ENCODE peak calls at places on chromosomes 2 and 18, in ten cellular contexts. T, Z, O, Q, M, R, I, C, K and J are unnamed samples.

GRCh38 chr2:112488201-112488600 is 6.2 kb downstream of the TTL start:
- DNase-seq in T (no peak), Z (no peak), O (no peak), Q (no peak), M (no peak), R (no peak), I (no peak), C (no peak), K (no peak), J (no peak)

GRCh38 chr2:11129598-11130449 is 25.4 kb upstream of the SLC66A3 start:
- DNase-seq in T (peak; percentile 65), Z (peak; percentile 65), O (peak; percentile 93), Q (peak; percentile 96), M (peak; percentile 86), R (peak; percentile 62), I (peak; percentile 94), C (no peak), K (peak; percentile 27), J (peak; percentile 69)

GRCh38 chr2:70975237-70975636 is 3.2 kb upstream of the ANKRD53 start:
- DNase-seq in T (no peak), Z (no peak), O (no peak), Q (no peak), M (no peak), R (no peak), I (peak; percentile 25), C (no peak), K (no peak), J (no peak)

GRCh38 chr2:239822146-239822945 is 202.8 kb downstream of the NDUFA10 start:
- DNase-seq in T (peak; percentile 35), Z (no peak), O (no peak), Q (no peak), M (peak; percentile 10), R (no peak), I (no peak), C (no peak), K (no peak), J (no peak)

GRCh38 chr2:223538920-223539440 is 63.2 kb downstream of the SCG2 start:
- DNase-seq in T (no peak), Z (no peak), O (no peak), Q (peak; percentile 27), M (no peak), R (no peak), I (no peak), C (no peak), K (no peak), J (no peak)

GRCh38 chr2:110691612-110692258 is 13.9 kb upstream of the BUB1 start:
- DNase-seq in T (no peak), Z (no peak), O (no peak), Q (no peak), M (no peak), R (no peak), I (no peak), C (no peak), K (no peak), J (no peak)

GRCh38 chr18:5543854-5544389 is at the start of gene EPB41L3:
- DNase-seq in T (no peak), Z (no peak), O (peak; percentile 54), Q (peak; percentile 40), M (no peak), R (no peak), I (peak; percentile 80), C (peak; percentile 61), K (peak; percentile 50), J (no peak)

GRCh38 chr2:207473203-207473865 is 56.4 kb upstream of the CREB1 start:
- DNase-seq in T (no peak), Z (peak; percentile 29), O (peak; percentile 83), Q (peak; percentile 51), M (peak; percentile 33), R (peak; percentile 30), I (no peak), C (peak; percentile 90), K (no peak), J (no peak)

GRCh38 chr2:40450066-40450841 is 1.6 kb downstream of the SLC8A1 start:
- DNase-seq in T (no peak), Z (no peak), O (peak; percentile 20), Q (peak; percentile 41), M (no peak), R (no peak), I (no peak), C (peak; percentile 25), K (peak; percentile 59), J (no peak)

GRCh38 chr2:66698879-66699278 is 264.0 kb downstream of the MEIS1 start:
- DNase-seq in T (no peak), Z (no peak), O (no peak), Q (no peak), M (no peak), R (no peak), I (no peak), C (no peak), K (no peak), J (no peak)

GRCh38 chr2:66701251-66701650 is 266.3 kb downstream of the MEIS1 start:
- DNase-seq in T (no peak), Z (no peak), O (no peak), Q (no peak), M (no peak), R (no peak), I (no peak), C (no peak), K (no peak), J (no peak)

GRCh38 chr2:66701656-66702055 is 266.7 kb downstream of the MEIS1 start:
- DNase-seq in T (no peak), Z (no peak), O (no peak), Q (no peak), M (no peak), R (no peak), I (no peak), C (no peak), K (no peak), J (no peak)

GRCh38 chr2:66699481-66700180 is 264.7 kb downstream of the MEIS1 start:
- DNase-seq in T (no peak), Z (no peak), O (peak; percentile 36), Q (no peak), M (no peak), R (no peak), I (no peak), C (no peak), K (no peak), J (no peak)

GRCh38 chr2:66700181-66700686 is 265.3 kb downstream of the MEIS1 start:
- DNase-seq in T (no peak), Z (no peak), O (peak; percentile 56), Q (no peak), M (no peak), R (no peak), I (no peak), C (no peak), K (no peak), J (no peak)
- TF ChIP-seq POLR2AphosphoS5 in T (no peak), Z (no peak), O (no peak), Q (no peak), M (no peak), R (no peak), I (no peak), C (no peak), K (no peak), J (no peak)

GRCh38 chr2:100767224-100767653 is 52.7 kb upstream of the NPAS2 start:
- DNase-seq in T (no peak), Z (peak; percentile 49), O (no peak), Q (no peak), M (no peak), R (no peak), I (no peak), C (peak; percentile 86), K (no peak), J (no peak)
- TF ChIP-seq POLR2AphosphoS5 in T (no peak), Z (no peak), O (no peak), Q (peak; percentile 92), M (no peak), R (no peak), I (no peak), C (peak; percentile 47), K (no peak), J (no peak)

GRCh38 chr2:142872900-142873724 is 4.4 kb upstream of the KYNU start:
- DNase-seq in T (no peak), Z (no peak), O (no peak), Q (no peak), M (no peak), R (peak; percentile 50), I (no peak), C (peak; percentile 64), K (no peak), J (no peak)

GRCh38 chr2:142873850-142874287 is 3.6 kb upstream of the KYNU start:
- DNase-seq in T (no peak), Z (no peak), O (no peak), Q (no peak), M (no peak), R (no peak), I (no peak), C (peak; percentile 51), K (no peak), J (no peak)

GRCh38 chr2:142875642-142876041 is 1.8 kb upstream of the KYNU start:
- DNase-seq in T (no peak), Z (no peak), O (no peak), Q (no peak), M (no peak), R (no peak), I (no peak), C (no peak), K (no peak), J (no peak)

GRCh38 chr2:142875010-142875409 is 2.5 kb upstream of the KYNU start:
- DNase-seq in T (no peak), Z (no peak), O (no peak), Q (no peak), M (no peak), R (peak; percentile 44), I (no peak), C (no peak), K (no peak), J (no peak)

DNA sequence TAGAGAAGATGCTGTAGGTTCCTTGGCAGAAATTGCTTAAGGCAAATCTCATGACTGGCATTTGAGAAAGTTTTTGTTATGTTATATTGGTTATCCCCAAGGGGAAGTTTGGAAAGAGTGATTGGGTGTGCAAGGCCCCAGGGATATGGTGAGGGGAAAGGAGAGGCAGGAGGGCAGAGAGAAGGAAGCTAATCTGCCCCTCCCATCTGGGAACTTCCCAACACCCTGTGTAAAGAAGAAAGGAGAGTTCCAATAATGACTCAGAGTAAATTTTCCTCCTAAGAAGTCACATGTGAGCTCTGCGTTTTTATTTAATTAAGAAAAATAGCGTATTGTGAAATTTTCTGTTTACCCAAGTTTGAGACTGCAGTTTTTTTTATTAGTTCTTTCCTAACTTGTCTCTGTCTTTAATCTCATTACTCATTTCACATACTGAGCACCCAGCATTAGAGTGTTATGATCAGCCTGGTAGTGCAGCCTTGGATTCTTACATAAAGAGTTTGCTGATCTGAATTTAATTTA is 3.1 kb upstream of the KYNU start:
- DNase-seq in T (no peak), Z (no peak), O (no peak), Q (no peak), M (peak; percentile 58), R (peak; percentile 88), I (no peak), C (peak; percentile 87), K (peak; percentile 28), J (no peak)
- TF ChIP-seq POLR2AphosphoS5 in T (no peak), Z (no peak), O (no peak), Q (no peak), M (no peak), R (no peak), I (no peak), C (peak; percentile 30), K (no peak), J (no peak)

DNA sequence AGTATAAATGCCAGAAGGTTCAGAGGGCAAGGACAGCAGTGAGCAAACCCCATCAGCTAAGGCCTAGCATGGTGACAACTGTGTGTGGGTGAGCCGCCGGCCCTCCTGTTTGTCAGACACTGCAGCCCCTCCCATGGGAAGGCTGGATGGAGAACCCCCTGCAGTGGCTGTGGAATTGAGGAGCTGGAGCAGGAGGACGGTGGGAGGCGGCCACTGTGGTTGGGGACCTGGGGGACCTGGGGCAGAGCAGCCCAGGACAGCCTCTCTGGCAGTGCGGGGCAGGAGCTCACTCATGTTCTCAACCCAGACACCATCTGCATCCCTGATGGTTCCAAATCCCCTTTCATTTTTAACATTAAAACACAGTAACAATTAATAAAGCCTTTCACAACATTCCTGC is 68.8 kb downstream of the TSHZ1 start:
- DNase-seq in T (no peak), Z (no peak), O (no peak), Q (no peak), M (no peak), R (no peak), I (no peak), C (no peak), K (no peak), J (no peak)
- TF ChIP-seq POLR2AphosphoS5 in T (no peak), Z (no peak), O (no peak), Q (no peak), M (no peak), R (no peak), I (no peak), C (no peak), K (no peak), J (no peak)